ENCODE peak calls at places on chromosomes 4 and X, in six cellular contexts. One of them, this sample, is unnamed.

GRCh38 chr4:121698119-121698732 is 1.4 kb upstream of the ANXA5 start:
- DNase-seq in GM13976: no peak
- DNase-seq in hippocampal formation: no peak
- DNase-seq in NCI-H510A treated with DMSO at 0.1 percent for 48 hours: no peak
- DNase-seq in A549: no peak
- DNase-seq in GM23338: no peak
- DNase-seq in this sample: no peak

GRCh38 chrX:106899276-106899675 is 3.9 kb downstream of the RIPPLY1 start:
- DNase-seq in GM13976: no peak
- DNase-seq in hippocampal formation: no peak
- DNase-seq in NCI-H510A treated with DMSO at 0.1 percent for 48 hours: no peak
- DNase-seq in A549: no peak
- DNase-seq in GM23338: no peak
- DNase-seq in this sample: no peak

GRCh38 chrX:154734101-154734781 is 16.6 kb downstream of the GAB3 start:
- DNase-seq in GM13976: no peak
- DNase-seq in hippocampal formation: no peak
- DNase-seq in NCI-H510A treated with DMSO at 0.1 percent for 48 hours: no peak
- DNase-seq in A549: no peak
- DNase-seq in GM23338: no peak
- DNase-seq in this sample: no peak

GRCh38 chrX:48665991-48666390 is 17.6 kb upstream of the WAS start:
- DNase-seq in GM13976: no peak
- DNase-seq in hippocampal formation: no peak
- DNase-seq in NCI-H510A treated with DMSO at 0.1 percent for 48 hours: no peak
- DNase-seq in A549: no peak
- DNase-seq in GM23338: no peak
- DNase-seq in this sample: no peak

GRCh38 chrX:107747596-107748161 is 27.9 kb downstream of the TSC22D3 start:
- DNase-seq in GM13976: no peak
- DNase-seq in hippocampal formation: no peak
- DNase-seq in NCI-H510A treated with DMSO at 0.1 percent for 48 hours: peak
- DNase-seq in A549: no peak
- DNase-seq in GM23338: no peak
- DNase-seq in this sample: peak

GRCh38 chr4:153518637-153519384 is 52.7 kb downstream of the TMEM131L start:
- DNase-seq in GM13976: no peak
- DNase-seq in hippocampal formation: no peak
- DNase-seq in NCI-H510A treated with DMSO at 0.1 percent for 48 hours: no peak
- DNase-seq in A549: no peak
- DNase-seq in GM23338: no peak
- DNase-seq in this sample: no peak

GRCh38 chr4:18593297-18594002 is 571.9 kb upstream of the LCORL start:
- DNase-seq in GM13976: peak
- DNase-seq in hippocampal formation: peak
- DNase-seq in NCI-H510A treated with DMSO at 0.1 percent for 48 hours: peak
- DNase-seq in A549: peak
- DNase-seq in GM23338: peak
- DNase-seq in this sample: peak

GRCh38 chr4:45292844-45293243 is 566.5 kb upstream of the GNPDA2 start:
- DNase-seq in GM13976: no peak
- DNase-seq in hippocampal formation: no peak
- DNase-seq in NCI-H510A treated with DMSO at 0.1 percent for 48 hours: no peak
- DNase-seq in A549: no peak
- DNase-seq in GM23338: no peak
- DNase-seq in this sample: no peak

GRCh38 chr4:76881375-76881774 is 16.6 kb downstream of the SOWAHB start:
- DNase-seq in GM13976: no peak
- DNase-seq in hippocampal formation: no peak
- DNase-seq in NCI-H510A treated with DMSO at 0.1 percent for 48 hours: peak
- DNase-seq in A549: no peak
- DNase-seq in GM23338: peak
- DNase-seq in this sample: no peak

GRCh38 chrX:78573630-78574029 is 85.5 kb downstream of the RTL3 start:
- DNase-seq in GM13976: no peak
- DNase-seq in hippocampal formation: no peak
- DNase-seq in NCI-H510A treated with DMSO at 0.1 percent for 48 hours: no peak
- DNase-seq in A549: no peak
- DNase-seq in GM23338: no peak
- DNase-seq in this sample: no peak

GRCh38 chr4:52545099-52546069 is 113.7 kb downstream of the USP46 start:
- DNase-seq in GM13976: peak
- DNase-seq in hippocampal formation: peak
- DNase-seq in NCI-H510A treated with DMSO at 0.1 percent for 48 hours: peak
- DNase-seq in A549: peak
- DNase-seq in GM23338: peak
- DNase-seq in this sample: peak

GRCh38 chr4:114384629-114385028 is 214.0 kb upstream of the UGT8 start:
- DNase-seq in GM13976: no peak
- DNase-seq in hippocampal formation: no peak
- DNase-seq in NCI-H510A treated with DMSO at 0.1 percent for 48 hours: peak
- DNase-seq in A549: no peak
- DNase-seq in GM23338: peak
- DNase-seq in this sample: no peak

GRCh38 chrX:154334496-154334895 is 38.9 kb downstream of the TKTL1 start:
- DNase-seq in GM13976: no peak
- DNase-seq in hippocampal formation: no peak
- DNase-seq in NCI-H510A treated with DMSO at 0.1 percent for 48 hours: no peak
- DNase-seq in A549: no peak
- DNase-seq in GM23338: no peak
- DNase-seq in this sample: no peak

GRCh38 chr4:90148574-90149170 is 21.5 kb downstream of the CCSER1 start:
- DNase-seq in GM13976: no peak
- DNase-seq in hippocampal formation: no peak
- DNase-seq in NCI-H510A treated with DMSO at 0.1 percent for 48 hours: no peak
- DNase-seq in A549: no peak
- DNase-seq in GM23338: no peak
- DNase-seq in this sample: no peak

GRCh38 chr4:168528131-168528949 is 31.5 kb downstream of the PALLD start:
- DNase-seq in GM13976: no peak
- DNase-seq in hippocampal formation: no peak
- DNase-seq in NCI-H510A treated with DMSO at 0.1 percent for 48 hours: no peak
- DNase-seq in A549: peak
- DNase-seq in GM23338: no peak
- DNase-seq in this sample: no peak

This sample was measured in islet precursor cell.